ENCODE peak calls at places on chromosomes 6 and 20, in five cellular contexts. One of them, this sample, is unnamed.

GRCh38 chr20:13788167-13788834 is 3.5 kb downstream of the NDUFAF5 start:
- DNase-seq in A549: peak
- DNase-seq in BJ: no peak
- DNase-seq in GDM1: no peak
- DNase-seq in T-helper 1 cell: no peak
- DNase-seq in this sample: peak

GRCh38 chr6:170522565-170523183 is 30.4 kb downstream of the PSMB1 start:
- DNase-seq in A549: peak
- DNase-seq in BJ: no peak
- DNase-seq in GDM1: peak
- DNase-seq in T-helper 1 cell: no peak
- DNase-seq in this sample: peak

GRCh38 chr6:43803055-43803782 is 33.2 kb downstream of the VEGFA start:
- DNase-seq in A549: no peak
- DNase-seq in BJ: no peak
- DNase-seq in GDM1: no peak
- DNase-seq in T-helper 1 cell: no peak
- DNase-seq in this sample: no peak

GRCh38 chr20:37804584-37805566 is 98.1 kb upstream of the VSTM2L start:
- DNase-seq in A549: no peak
- DNase-seq in BJ: no peak
- DNase-seq in GDM1: no peak
- DNase-seq in T-helper 1 cell: no peak
- DNase-seq in this sample: no peak

GRCh38 chr20:44615169-44615791 is 32.9 kb downstream of the PKIG start:
- DNase-seq in A549: no peak
- DNase-seq in BJ: no peak
- DNase-seq in GDM1: no peak
- DNase-seq in T-helper 1 cell: no peak
- DNase-seq in this sample: no peak

GRCh38 chr6:153872946-153873345 is 166.1 kb upstream of the OPRM1 start:
- DNase-seq in A549: no peak
- DNase-seq in BJ: no peak
- DNase-seq in GDM1: no peak
- DNase-seq in T-helper 1 cell: no peak
- DNase-seq in this sample: no peak

GRCh38 chr20:50286609-50287008 is 96.0 kb downstream of the CEBPB start:
- DNase-seq in A549: peak
- DNase-seq in BJ: peak
- DNase-seq in GDM1: no peak
- DNase-seq in T-helper 1 cell: no peak
- DNase-seq in this sample: peak

GRCh38 chr6:90253631-90254030 is 43.0 kb downstream of the BACH2 start:
- DNase-seq in A549: no peak
- DNase-seq in BJ: no peak
- DNase-seq in GDM1: no peak
- DNase-seq in T-helper 1 cell: no peak
- DNase-seq in this sample: no peak

GRCh38 chr20:2136275-2136674 is 34.6 kb downstream of the STK35 start:
- DNase-seq in A549: no peak
- DNase-seq in BJ: no peak
- DNase-seq in GDM1: no peak
- DNase-seq in T-helper 1 cell: no peak
- DNase-seq in this sample: no peak

GRCh38 chr20:45957021-45957941 is 14.7 kb downstream of the ZNF335 start:
- DNase-seq in A549: no peak
- DNase-seq in BJ: no peak
- DNase-seq in GDM1: no peak
- DNase-seq in T-helper 1 cell: no peak
- DNase-seq in this sample: no peak

GRCh38 chr6:161838306-161839035 is 564.6 kb upstream of the AGPAT4 start:
- DNase-seq in A549: no peak
- DNase-seq in BJ: no peak
- DNase-seq in GDM1: no peak
- DNase-seq in T-helper 1 cell: no peak
- DNase-seq in this sample: no peak

GRCh38 chr6:89952696-89953095 is 58.4 kb downstream of the GJA10 start:
- DNase-seq in A549: no peak
- DNase-seq in BJ: peak
- DNase-seq in GDM1: peak
- DNase-seq in T-helper 1 cell: peak
- DNase-seq in this sample: no peak

GRCh38 chr6:28250747-28251146 is 1.3 kb downstream of the ZKSCAN4 start:
- DNase-seq in A549: no peak
- DNase-seq in BJ: no peak
- DNase-seq in GDM1: no peak
- DNase-seq in T-helper 1 cell: no peak
- DNase-seq in this sample: no peak